ENCODE peak calls at places on chromosomes 7 and 10, in nine cellular contexts. One of them, this sample, is unnamed.

GRCh38 chr7:100568936-100569844 is 4.5 kb downstream of the SAP25 start:
- DNase-seq in K562: peak; percentile 76
- DNase-seq in breast epithelium: peak; percentile 52
- DNase-seq in testis: peak; percentile 86
- DNase-seq in stomach: peak; percentile 66
- DNase-seq in body of pancreas: peak; percentile 68
- DNase-seq in sigmoid colon: peak; percentile 82
- DNase-seq in gastrocnemius medialis: no peak
- DNase-seq in A549: no peak
- DNase-seq in this sample: peak; percentile 70

GRCh38 chr7:28961972-28962371 is 3.8 kb upstream of the TRIL start:
- DNase-seq in K562: no peak
- DNase-seq in breast epithelium: no peak
- DNase-seq in testis: no peak
- DNase-seq in stomach: no peak
- DNase-seq in body of pancreas: no peak
- DNase-seq in sigmoid colon: no peak
- DNase-seq in gastrocnemius medialis: no peak
- DNase-seq in A549: no peak
- DNase-seq in this sample: no peak

GRCh38 chr7:158111906-158112570 is 475.6 kb downstream of the PTPRN2 start:
- DNase-seq in K562: no peak
- DNase-seq in breast epithelium: no peak
- DNase-seq in testis: no peak
- DNase-seq in stomach: peak; percentile 17
- DNase-seq in body of pancreas: no peak
- DNase-seq in sigmoid colon: no peak
- DNase-seq in gastrocnemius medialis: no peak
- DNase-seq in A549: no peak
- DNase-seq in this sample: no peak

GRCh38 chr10:46547331-46547880 is 9.1 kb downstream of the GPRIN2 start:
- DNase-seq in K562: no peak
- DNase-seq in breast epithelium: peak; percentile 51
- DNase-seq in testis: peak; percentile 12
- DNase-seq in stomach: no peak
- DNase-seq in body of pancreas: no peak
- DNase-seq in sigmoid colon: peak; percentile 57
- DNase-seq in gastrocnemius medialis: no peak
- DNase-seq in A549: no peak
- DNase-seq in this sample: peak; percentile 6

GRCh38 chr10:116211682-116212081 is 61.3 kb downstream of the GFRA1 start:
- DNase-seq in K562: no peak
- DNase-seq in breast epithelium: no peak
- DNase-seq in testis: no peak
- DNase-seq in stomach: no peak
- DNase-seq in body of pancreas: no peak
- DNase-seq in sigmoid colon: no peak
- DNase-seq in gastrocnemius medialis: no peak
- DNase-seq in A549: no peak
- DNase-seq in this sample: no peak

GRCh38 chr7:112452102-112452888 is 2.0 kb downstream of the IFRD1 start:
- DNase-seq in K562: no peak
- DNase-seq in breast epithelium: no peak
- DNase-seq in testis: peak; percentile 81
- DNase-seq in stomach: peak; percentile 28
- DNase-seq in body of pancreas: peak; percentile 33
- DNase-seq in sigmoid colon: peak; percentile 88
- DNase-seq in gastrocnemius medialis: peak; percentile 65
- DNase-seq in A549: peak; percentile 21
- DNase-seq in this sample: peak; percentile 51

GRCh38 chr7:79806161-79806734 is 328.4 kb upstream of the GNAI1 start:
- DNase-seq in K562: no peak
- DNase-seq in breast epithelium: no peak
- DNase-seq in testis: no peak
- DNase-seq in stomach: no peak
- DNase-seq in body of pancreas: no peak
- DNase-seq in sigmoid colon: no peak
- DNase-seq in gastrocnemius medialis: no peak
- DNase-seq in A549: no peak
- DNase-seq in this sample: no peak

GRCh38 chr10:63681965-63682704 is 160.9 kb downstream of the REEP3 start:
- DNase-seq in K562: no peak
- DNase-seq in breast epithelium: no peak
- DNase-seq in testis: peak; percentile 70
- DNase-seq in stomach: no peak
- DNase-seq in body of pancreas: no peak
- DNase-seq in sigmoid colon: no peak
- DNase-seq in gastrocnemius medialis: peak; percentile 38
- DNase-seq in A549: no peak
- DNase-seq in this sample: peak; percentile 72

GRCh38 chr7:86904949-86905834 is 154.3 kb downstream of the ELAPOR2 start:
- DNase-seq in K562: peak; percentile 35
- DNase-seq in breast epithelium: no peak
- DNase-seq in testis: peak; percentile 46
- DNase-seq in stomach: no peak
- DNase-seq in body of pancreas: peak; percentile 28
- DNase-seq in sigmoid colon: no peak
- DNase-seq in gastrocnemius medialis: no peak
- DNase-seq in A549: peak; percentile 1
- DNase-seq in this sample: no peak

GRCh38 chr10:18179901-18180300 is 39.7 kb downstream of the CACNB2 start:
- DNase-seq in K562: no peak
- DNase-seq in breast epithelium: no peak
- DNase-seq in testis: peak; percentile 43
- DNase-seq in stomach: no peak
- DNase-seq in body of pancreas: peak; percentile 54
- DNase-seq in sigmoid colon: peak; percentile 79
- DNase-seq in gastrocnemius medialis: no peak
- DNase-seq in A549: no peak
- DNase-seq in this sample: no peak

GRCh38 chr7:112905413-112905812 is 115.2 kb upstream of the TMEM168 start:
- DNase-seq in K562: no peak
- DNase-seq in breast epithelium: no peak
- DNase-seq in testis: no peak
- DNase-seq in stomach: no peak
- DNase-seq in body of pancreas: no peak
- DNase-seq in sigmoid colon: no peak
- DNase-seq in gastrocnemius medialis: no peak
- DNase-seq in A549: no peak
- DNase-seq in this sample: no peak

GRCh38 chr7:50266893-50267386 is 37.6 kb upstream of the IKZF1 start:
- DNase-seq in K562: peak; percentile 58
- DNase-seq in breast epithelium: no peak
- DNase-seq in testis: no peak
- DNase-seq in stomach: peak; percentile 42
- DNase-seq in body of pancreas: no peak
- DNase-seq in sigmoid colon: no peak
- DNase-seq in gastrocnemius medialis: no peak
- DNase-seq in A549: no peak
- DNase-seq in this sample: no peak

GRCh38 chr7:45347804-45348203 is 190.2 kb downstream of the RAMP3 start:
- DNase-seq in K562: no peak
- DNase-seq in breast epithelium: no peak
- DNase-seq in testis: no peak
- DNase-seq in stomach: no peak
- DNase-seq in body of pancreas: no peak
- DNase-seq in sigmoid colon: no peak
- DNase-seq in gastrocnemius medialis: no peak
- DNase-seq in A549: peak; percentile 24
- DNase-seq in this sample: no peak

GRCh38 chr7:1412322-1413261 is 46.7 kb downstream of the MICALL2 start:
- DNase-seq in K562: peak; percentile 98
- DNase-seq in breast epithelium: peak; percentile 70
- DNase-seq in testis: peak; percentile 94
- DNase-seq in stomach: peak; percentile 93
- DNase-seq in body of pancreas: peak; percentile 77
- DNase-seq in sigmoid colon: peak; percentile 82
- DNase-seq in gastrocnemius medialis: peak; percentile 9
- DNase-seq in A549: peak; percentile 85
- DNase-seq in this sample: peak; percentile 72

GRCh38 chr10:88835095-88835909 is 16.3 kb downstream of the ANKRD22 start:
- DNase-seq in K562: peak; percentile 44
- DNase-seq in breast epithelium: peak; percentile 84
- DNase-seq in testis: peak; percentile 86
- DNase-seq in stomach: peak; percentile 87
- DNase-seq in body of pancreas: peak; percentile 87
- DNase-seq in sigmoid colon: peak; percentile 91
- DNase-seq in gastrocnemius medialis: peak; percentile 54
- DNase-seq in A549: peak; percentile 62
- DNase-seq in this sample: peak; percentile 91

GRCh38 chr7:30180718-30181117 is 45.9 kb downstream of the MTURN start:
- DNase-seq in K562: no peak
- DNase-seq in breast epithelium: no peak
- DNase-seq in testis: no peak
- DNase-seq in stomach: no peak
- DNase-seq in body of pancreas: no peak
- DNase-seq in sigmoid colon: no peak
- DNase-seq in gastrocnemius medialis: no peak
- DNase-seq in A549: no peak
- DNase-seq in this sample: no peak

GRCh38 chr7:144656960-144657359 is 178.9 kb downstream of the TPK1 start:
- DNase-seq in K562: no peak
- DNase-seq in breast epithelium: no peak
- DNase-seq in testis: no peak
- DNase-seq in stomach: no peak
- DNase-seq in body of pancreas: no peak
- DNase-seq in sigmoid colon: no peak
- DNase-seq in gastrocnemius medialis: no peak
- DNase-seq in A549: no peak
- DNase-seq in this sample: no peak

GRCh38 chr10:114273910-114274309 is 34.9 kb downstream of the VWA2 start:
- DNase-seq in K562: no peak
- DNase-seq in breast epithelium: no peak
- DNase-seq in testis: no peak
- DNase-seq in stomach: no peak
- DNase-seq in body of pancreas: no peak
- DNase-seq in sigmoid colon: no peak
- DNase-seq in gastrocnemius medialis: no peak
- DNase-seq in A549: no peak
- DNase-seq in this sample: no peak

DNA sequence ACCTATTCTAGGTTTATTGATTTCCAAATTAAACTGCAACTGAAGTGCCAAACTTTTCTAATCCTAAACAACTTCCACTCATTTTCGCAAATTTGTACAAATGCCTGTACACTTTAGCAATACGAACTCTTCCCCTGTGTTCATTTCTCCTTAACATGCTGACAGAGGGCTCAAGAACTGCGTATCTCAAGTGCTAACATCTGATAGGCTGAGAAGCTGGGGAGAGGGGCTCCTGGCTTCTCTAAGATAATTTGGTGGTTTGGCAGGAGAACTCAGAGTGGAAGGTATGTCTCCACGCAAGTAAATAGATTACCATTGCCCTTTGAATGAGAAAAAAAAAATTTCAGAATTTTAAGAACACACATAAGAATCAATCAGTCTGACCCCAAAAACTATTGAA is 53.3 kb upstream of the ANLN start:
- DNase-seq in K562: peak; percentile 35
- DNase-seq in breast epithelium: no peak
- DNase-seq in testis: no peak
- DNase-seq in stomach: no peak
- DNase-seq in body of pancreas: no peak
- DNase-seq in sigmoid colon: no peak
- DNase-seq in gastrocnemius medialis: no peak
- DNase-seq in A549: no peak
- DNase-seq in this sample: no peak
- TF ChIP-seq POLR2A in K562: no peak
- TF ChIP-seq POLR2A in breast epithelium: no peak
- TF ChIP-seq POLR2A in testis: no peak
- TF ChIP-seq POLR2A in stomach: no peak
- TF ChIP-seq POLR2A in body of pancreas: no peak
- TF ChIP-seq POLR2A in sigmoid colon: no peak
- TF ChIP-seq POLR2A in gastrocnemius medialis: no peak
- TF ChIP-seq POLR2A in A549: no peak
- TF ChIP-seq POLR2A in this sample: no peak

DNA sequence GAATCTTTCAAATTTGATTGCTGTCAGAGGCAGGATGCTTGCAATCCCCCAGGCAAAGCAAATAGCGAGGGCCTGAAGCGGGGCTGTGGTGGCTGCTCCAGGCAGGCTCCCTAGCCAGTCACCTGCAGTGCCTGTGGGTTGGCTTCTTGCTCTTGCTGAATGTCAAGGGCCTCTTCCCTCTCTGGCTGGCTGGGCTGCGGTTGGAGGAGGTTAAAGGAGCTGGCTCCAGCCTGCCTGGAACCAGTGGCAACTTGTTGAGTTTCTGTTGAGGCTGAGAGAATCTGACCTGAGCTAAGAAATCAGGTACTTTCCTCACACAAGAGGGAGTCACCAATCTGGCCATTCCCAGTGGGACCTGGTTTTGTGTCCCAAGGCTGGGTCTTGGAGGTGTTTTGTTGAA is 134.7 kb downstream of the TMEM178B start:
- DNase-seq in K562: no peak
- DNase-seq in breast epithelium: no peak
- DNase-seq in testis: no peak
- DNase-seq in stomach: no peak
- DNase-seq in body of pancreas: no peak
- DNase-seq in sigmoid colon: no peak
- DNase-seq in gastrocnemius medialis: no peak
- DNase-seq in A549: no peak
- DNase-seq in this sample: no peak
- TF ChIP-seq POLR2A in K562: no peak
- TF ChIP-seq POLR2A in breast epithelium: no peak
- TF ChIP-seq POLR2A in testis: no peak
- TF ChIP-seq POLR2A in stomach: no peak
- TF ChIP-seq POLR2A in body of pancreas: no peak
- TF ChIP-seq POLR2A in sigmoid colon: no peak
- TF ChIP-seq POLR2A in gastrocnemius medialis: no peak
- TF ChIP-seq POLR2A in A549: no peak
- TF ChIP-seq POLR2A in this sample: no peak

GRCh38 chr10:43398939-43399871 is 9.8 kb downstream of the HNRNPF start:
- DNase-seq in K562: no peak
- DNase-seq in breast epithelium: no peak
- DNase-seq in testis: no peak
- DNase-seq in stomach: no peak
- DNase-seq in body of pancreas: peak; percentile 22
- DNase-seq in sigmoid colon: peak; percentile 45
- DNase-seq in gastrocnemius medialis: no peak
- DNase-seq in A549: no peak
- DNase-seq in this sample: no peak
- TF ChIP-seq POLR2A in K562: peak; percentile 62
- TF ChIP-seq POLR2A in breast epithelium: no peak
- TF ChIP-seq POLR2A in testis: no peak
- TF ChIP-seq POLR2A in stomach: no peak
- TF ChIP-seq POLR2A in body of pancreas: no peak
- TF ChIP-seq POLR2A in sigmoid colon: no peak
- TF ChIP-seq POLR2A in gastrocnemius medialis: no peak
- TF ChIP-seq POLR2A in A549: no peak
- TF ChIP-seq POLR2A in this sample: no peak

DNA sequence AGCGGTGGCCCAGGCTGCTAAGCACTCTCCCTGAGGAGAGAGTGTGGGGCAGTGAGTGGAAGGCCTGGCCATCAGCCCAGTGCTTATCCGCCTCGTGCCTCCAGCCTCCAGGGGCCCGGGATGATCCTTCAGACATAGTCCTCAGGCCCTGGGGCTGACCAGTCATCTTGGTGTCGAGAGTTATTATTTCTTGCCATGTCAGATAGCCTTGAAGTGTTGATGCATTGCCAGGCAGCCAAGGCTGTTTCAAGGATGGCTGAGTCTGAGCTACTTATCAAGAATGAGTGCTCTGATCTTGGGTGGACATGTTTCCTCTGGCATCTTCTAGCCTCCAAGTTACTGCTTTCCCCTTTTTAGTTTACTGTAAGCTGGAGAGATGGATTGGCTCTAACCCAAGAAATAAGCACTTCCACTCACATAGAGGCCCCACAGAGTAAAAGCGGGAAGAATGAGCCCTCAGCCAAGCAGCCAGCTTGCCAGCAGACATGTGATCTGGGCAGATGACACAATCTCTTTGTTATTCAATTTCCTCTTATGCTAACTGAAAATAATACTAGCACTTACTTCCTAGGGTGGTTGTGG is 136.5 kb upstream of the NAMPT start:
- DNase-seq in K562: no peak
- DNase-seq in breast epithelium: peak; percentile 56
- DNase-seq in testis: peak; percentile 73
- DNase-seq in stomach: peak; percentile 43
- DNase-seq in body of pancreas: peak; percentile 58
- DNase-seq in sigmoid colon: peak; percentile 92
- DNase-seq in gastrocnemius medialis: peak; percentile 59
- DNase-seq in A549: no peak
- DNase-seq in this sample: peak; percentile 87
- TF ChIP-seq POLR2A in K562: no peak
- TF ChIP-seq POLR2A in breast epithelium: no peak
- TF ChIP-seq POLR2A in testis: no peak
- TF ChIP-seq POLR2A in stomach: no peak
- TF ChIP-seq POLR2A in body of pancreas: peak; percentile 28
- TF ChIP-seq POLR2A in sigmoid colon: no peak
- TF ChIP-seq POLR2A in gastrocnemius medialis: no peak
- TF ChIP-seq POLR2A in A549: no peak
- TF ChIP-seq POLR2A in this sample: no peak